ENCODE peak calls at places on chromosomes 2 and 18, in five cellular contexts. B, K, X, N and V are unnamed samples.

GRCh38 chr18:74351354-74351753 is 35.7 kb downstream of the C18orf63 start:
- DNase-seq in B (peak; percentile 33), X (no peak), N (peak; percentile 82), K (no peak), V (no peak)

GRCh38 chr2:54092940-54093339 is 22.5 kb upstream of the ACYP2 start:
- DNase-seq in X (no peak), B (no peak), N (no peak), K (no peak), V (no peak)

GRCh38 chr2:205775091-205775876 is 93.0 kb downstream of the NRP2 start:
- DNase-seq in X (no peak), B (no peak), N (peak; percentile 70), K (no peak), V (no peak)

GRCh38 chr2:120244656-120245519 is 7.8 kb upstream of the RALB start:
- DNase-seq in N (no peak), K (no peak), X (no peak), B (no peak), V (no peak)

GRCh38 chr18:24989760-24990547 is 362.0 kb downstream of the ZNF521 start:
- DNase-seq in X (no peak), N (no peak), K (no peak), B (no peak), V (no peak)

GRCh38 chr2:9416267-9416961 is 6.9 kb downstream of the ITGB1BP1 start:
- DNase-seq in K (no peak), X (no peak), B (no peak), N (no peak), V (no peak)

GRCh38 chr2:134392689-134393476 is 139.0 kb downstream of the MGAT5 start:
- DNase-seq in N (peak; percentile 40), B (no peak), X (no peak), K (no peak), V (no peak)

GRCh38 chr2:222912117-222912516 is 51.3 kb downstream of the ACSL3 start:
- DNase-seq in B (peak; percentile 85), X (no peak), N (peak; percentile 46), K (no peak), V (no peak)

GRCh38 chr2:15142069-15142689 is 419.0 kb downstream of the NBAS start:
- DNase-seq in B (peak; percentile 96), N (peak; percentile 8), X (peak; percentile 49), K (no peak), V (no peak)

GRCh38 chr2:181234429-181235410 is 222.5 kb upstream of the ITGA4 start:
- DNase-seq in X (no peak), K (no peak), B (no peak), N (no peak), V (no peak)

GRCh38 chr2:217622205-217622621 is 380.6 kb downstream of the TNS1 start:
- DNase-seq in X (no peak), B (no peak), K (no peak), N (peak; percentile 98), V (no peak)

GRCh38 chr2:239216614-239217273 is 184.1 kb downstream of the HDAC4 start:
- DNase-seq in B (no peak), X (no peak), N (no peak), K (no peak), V (no peak)

GRCh38 chr2:239720411-239721365 is 304.5 kb downstream of the NDUFA10 start:
- DNase-seq in N (no peak), B (no peak), X (no peak), K (no peak), V (no peak)

GRCh38 chr2:84847326-84848050 is 33.4 kb downstream of the TRABD2A start:
- DNase-seq in B (no peak), N (no peak), X (no peak), K (no peak), V (no peak)

GRCh38 chr2:181354626-181355025 is 102.6 kb upstream of the ITGA4 start:
- DNase-seq in B (no peak), K (no peak), X (no peak), N (peak; percentile 63), V (no peak)

GRCh38 chr2:28751956-28752607 is 452 bp downstream of the PPP1CB start:
- DNase-seq in X (peak; percentile 10), N (no peak), K (no peak), B (peak; percentile 22), V (no peak)

GRCh38 chr2:59654753-59655152 is 898.7 kb downstream of the BCL11A start:
- DNase-seq in N (no peak), X (no peak), K (no peak), B (no peak), V (no peak)

GRCh38 chr2:31886700-31887099 is 124.1 kb downstream of the MEMO1 start:
- DNase-seq in N (no peak), X (no peak), B (no peak), K (no peak), V (no peak)

GRCh38 chr2:215879977-215880940 is 133.1 kb downstream of the MREG start:
- DNase-seq in X (no peak), K (no peak), N (peak; percentile 68), B (no peak), V (no peak)

GRCh38 chr18:29892960-29893558 is 1149.5 kb downstream of the DSC3 start:
- DNase-seq in K (no peak), X (no peak), N (no peak), B (peak; percentile 12), V (no peak)

GRCh38 chr2:19890104-19890503 is 11.7 kb downstream of the TTC32 start:
- DNase-seq in K (no peak), B (no peak), N (no peak), X (no peak), V (no peak)

GRCh38 chr2:190627881-190628412 is 20.9 kb upstream of the NAB1 start:
- DNase-seq in K (no peak), N (no peak), B (no peak), X (no peak), V (no peak)

GRCh38 chr2:24762518-24762917 is 30.7 kb downstream of the PTRHD1 start:
- DNase-seq in X (no peak), K (no peak), N (peak; percentile 49), B (no peak), V (no peak)

GRCh38 chr2:218831378-218831990 is at the start of gene PRKAG3:
- DNase-seq in B (no peak), N (no peak), K (no peak), X (no peak), V (no peak)

GRCh38 chr2:177165103-177165583 is 47.5 kb upstream of the HNRNPA3 start:
- DNase-seq in N (peak; percentile 45), B (no peak), X (no peak), K (no peak), V (no peak)

GRCh38 chr2:239806758-239807434 is 218.2 kb downstream of the NDUFA10 start:
- DNase-seq in B (no peak), K (no peak), N (no peak), X (no peak), V (peak; percentile 37)

GRCh38 chr2:219527076-219527394 is 12.8 kb downstream of the ASIC4 start:
- DNase-seq in N (no peak), B (no peak), X (no peak), K (no peak), V (no peak)

GRCh38 chr18:23824704-23825103 is 135.5 kb downstream of the LAMA3 start:
- DNase-seq in X (no peak), N (peak; percentile 30), K (no peak), B (no peak), V (no peak)

GRCh38 chr18:23822590-23823385 is 133.5 kb downstream of the LAMA3 start:
- DNase-seq in K (no peak), N (peak; percentile 49), X (no peak), B (no peak), V (no peak)

GRCh38 chr18:23825496-23825895 is 136.2 kb downstream of the LAMA3 start:
- DNase-seq in N (no peak), K (no peak), X (no peak), B (no peak), V (no peak)

GRCh38 chr18:23825978-23826405 is 136.7 kb downstream of the LAMA3 start:
- DNase-seq in X (no peak), K (no peak), B (no peak), N (peak; percentile 70), V (no peak)

GRCh38 chr18:23824235-23824634 is 135.0 kb downstream of the LAMA3 start:
- DNase-seq in B (no peak), X (no peak), K (no peak), N (peak; percentile 16), V (no peak)
- TF ChIP-seq CTCF in B (no peak), X (no peak), K (no peak), N (peak; percentile 22), V (no peak)

GRCh38 chr18:50401888-50402287 is 27.0 kb downstream of the SKA1 start:
- DNase-seq in N (peak; percentile 7), X (no peak), B (no peak), K (no peak), V (peak; percentile 58)
- TF ChIP-seq CTCF in N (no peak), X (no peak), B (no peak), K (no peak), V (no peak)

GRCh38 chr2:26615336-26616031 is 25.7 kb downstream of the CIB4 start:
- DNase-seq in X (no peak), K (peak; percentile 5), B (no peak), N (no peak), V (peak; percentile 28)
- TF ChIP-seq CTCF in X (no peak), K (no peak), B (peak; percentile 13), N (no peak), V (no peak)

GRCh38 chr2:236194786-236195185 is 26.6 kb upstream of the GBX2 start:
- DNase-seq in B (no peak), X (no peak), K (no peak), N (no peak), V (no peak)
- TF ChIP-seq CTCF in B (no peak), X (no peak), K (no peak), N (no peak), V (no peak)

GRCh38 chr2:202278036-202278760 is 12.6 kb downstream of the NOP58 start:
- DNase-seq in N (peak; percentile 66), X (no peak), B (no peak), K (no peak), V (no peak)

GRCh38 chr2:202278944-202279343 is 13.4 kb downstream of the NOP58 start:
- DNase-seq in X (no peak), B (no peak), K (no peak), N (peak; percentile 78), V (no peak)
- TF ChIP-seq CTCF in X (peak; percentile 11), B (peak; percentile 37), K (peak; percentile 44), N (peak; percentile 67), V (no peak)